ENCODE peak calls at places on chromosomes 11 and 22, in nine cellular contexts. R is SK-N-SH, A is spleen, K is cardiac muscle cell, Z is GM23338, J is DND-41, O is body of pancreas, V is keratinocyte, L is fibroblast of lung. C is an unnamed sample.

GRCh38 chr11:19089421-19089820 is 27.5 kb upstream of the ZDHHC13 start:
- DNase-seq in R (no peak), A (no peak), K (no peak), Z (no peak), J (no peak), O (no peak), V (no peak), L (no peak), C (no peak)

GRCh38 chr11:111063711-111064110 is 181.8 kb upstream of the POU2AF2 start:
- DNase-seq in R (no peak), A (no peak), K (no peak), Z (no peak), J (no peak), O (no peak), V (no peak), L (peak; percentile 55), C (no peak)

GRCh38 chr22:26364066-26365015 is 64.7 kb upstream of the ASPHD2 start:
- DNase-seq in R (peak; percentile 73), A (no peak), K (peak; percentile 86), Z (peak; percentile 96), J (peak; percentile 68), O (peak; percentile 77), V (no peak), L (peak; percentile 77), C (peak; percentile 65)

GRCh38 chr11:59183768-59184167 is 11.8 kb downstream of the DTX4 start:
- DNase-seq in R (no peak), A (no peak), K (no peak), Z (no peak), J (no peak), O (no peak), V (no peak), L (no peak), C (no peak)

GRCh38 chr22:38850941-38851849 is 7.4 kb upstream of the NPTXR start:
- DNase-seq in R (no peak), A (no peak), K (no peak), Z (no peak), J (no peak), O (no peak), V (no peak), L (peak; percentile 82), C (no peak)

GRCh38 chr22:35355744-35356420 is 25.0 kb upstream of the HMOX1 start:
- DNase-seq in R (no peak), A (no peak), K (no peak), Z (no peak), J (no peak), O (no peak), V (no peak), L (no peak), C (no peak)

GRCh38 chr11:13337986-13338436 is 60.4 kb downstream of the BMAL1 start:
- DNase-seq in R (no peak), A (no peak), K (no peak), Z (no peak), J (no peak), O (no peak), V (no peak), L (peak; percentile 83), C (no peak)

GRCh38 chr11:33000181-33000580 is 15.5 kb upstream of the DEPDC7 start:
- DNase-seq in R (no peak), A (no peak), K (no peak), Z (no peak), J (no peak), O (no peak), V (no peak), L (peak; percentile 90), C (no peak)

DNA sequence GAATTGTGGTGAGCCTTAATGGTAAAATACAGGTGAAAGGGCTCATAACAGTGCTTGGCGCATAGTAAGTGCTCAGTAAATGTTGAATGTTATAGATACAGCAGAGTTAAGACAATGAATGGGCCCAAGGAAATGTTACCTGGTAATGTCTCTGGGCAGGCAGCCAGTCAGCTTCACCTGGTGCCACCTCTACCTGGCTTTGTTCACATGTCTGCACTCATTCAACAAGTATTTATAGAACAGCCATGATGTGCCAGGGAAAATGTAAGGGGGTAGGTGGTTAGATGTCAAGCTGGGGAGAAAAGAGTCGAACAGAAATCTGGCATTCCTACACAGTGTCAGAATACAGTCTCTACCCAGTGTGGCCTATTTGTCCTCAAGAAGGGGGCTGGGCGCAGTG is 238.8 kb upstream of the SYN3 start:
- DNase-seq in R (no peak), A (no peak), K (no peak), Z (no peak), J (no peak), O (peak; percentile 11), V (no peak), L (no peak), C (no peak)
- H3K4me1 ChIP-seq in R (no peaks in the 10 kb centered on the region), A (peaks cover 31% of the 10 kb centered on the region), K (peaks cover 6% of the 10 kb centered on the region), Z (no peaks in the 10 kb centered on the region), J (no peaks in the 10 kb centered on the region), O (peaks cover 11% of the 10 kb centered on the region), V (no peaks in the 10 kb centered on the region), L (no peaks in the 10 kb centered on the region), C (no peaks in the 10 kb centered on the region)

GRCh38 chr11:57761301-57762234 is at the start of gene CTNND1:
- DNase-seq in R (peak; percentile 91), A (no peak), K (peak; percentile 95), Z (peak; percentile 98), J (peak; percentile 62), O (peak; percentile 94), V (peak; percentile 64), L (peak; percentile 97), C (peak; percentile 95)
- TF ChIP-seq CTCF in R (no peak), A (no peak), K (no peak), Z (no peak), J (no peak), O (no peak), V (no peak), L (no peak), C (no peak)

GRCh38 chr11:132122701-132123100 is 752.3 kb downstream of the NTM start:
- DNase-seq in R (no peak), A (no peak), K (no peak), Z (no peak), J (no peak), O (no peak), V (no peak), L (no peak), C (no peak)

GRCh38 chr11:132123449-132123848 is 753.0 kb downstream of the NTM start:
- DNase-seq in R (no peak), A (no peak), K (no peak), Z (peak; percentile 58), J (no peak), O (no peak), V (no peak), L (no peak), C (no peak)

GRCh38 chr11:132123854-132124835 is 753.7 kb downstream of the NTM start:
- DNase-seq in R (no peak), A (no peak), K (no peak), Z (peak; percentile 71), J (no peak), O (no peak), V (no peak), L (no peak), C (no peak)

GRCh38 chr11:132126973-132127900 is 756.8 kb downstream of the NTM start:
- DNase-seq in R (peak; percentile 66), A (no peak), K (peak; percentile 21), Z (peak; percentile 85), J (no peak), O (peak; percentile 61), V (no peak), L (peak; percentile 88), C (peak; percentile 83)

DNA sequence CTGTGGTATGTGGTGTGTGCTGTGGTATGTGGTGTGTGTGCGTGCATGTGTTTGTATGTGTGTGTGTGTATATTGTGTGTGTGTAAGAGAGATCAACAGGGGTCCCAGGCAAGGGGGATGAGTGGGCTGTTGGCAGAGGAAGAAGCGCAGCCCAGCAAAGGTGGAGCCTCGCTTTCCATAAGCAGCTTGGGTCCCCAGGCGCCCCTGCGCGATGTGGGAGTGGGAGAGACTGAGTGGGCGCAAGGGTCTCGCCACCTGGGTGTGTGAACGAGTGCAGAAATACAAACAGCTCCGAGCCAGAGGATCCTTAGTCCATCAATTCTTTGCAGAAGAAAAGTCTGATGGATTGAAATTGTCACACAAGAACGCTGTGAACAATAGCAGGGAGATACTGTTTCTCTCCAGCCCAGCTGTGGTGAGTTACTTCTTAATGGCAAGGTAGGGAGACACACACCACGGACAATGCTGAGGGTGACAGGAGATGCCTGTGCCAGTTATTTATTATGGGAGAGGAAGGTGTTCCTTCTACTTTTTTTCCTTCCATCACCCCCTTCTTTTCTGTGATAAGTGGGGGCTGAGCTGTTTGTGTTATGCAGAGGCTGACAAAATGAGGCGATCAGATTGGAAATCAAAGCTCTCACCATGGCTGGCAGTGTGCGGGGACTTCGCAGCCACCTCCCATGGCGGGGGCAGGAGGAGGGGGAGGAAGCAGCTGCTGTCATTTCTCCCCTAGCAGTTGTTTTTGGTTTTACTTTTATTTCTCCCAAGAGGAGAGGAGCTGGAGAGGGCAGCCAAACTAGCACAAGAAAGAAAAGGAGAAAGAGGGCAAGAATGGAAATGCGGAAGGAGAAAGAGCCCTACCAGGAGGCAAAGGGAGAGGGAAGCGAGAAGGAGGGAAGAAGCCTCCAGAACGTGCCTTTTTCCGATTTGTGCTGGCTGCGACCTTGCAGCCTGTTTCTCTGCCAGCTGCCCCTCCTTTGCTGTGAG is 755.7 kb downstream of the NTM start:
- DNase-seq in R (peak; percentile 48), A (no peak), K (peak; percentile 20), Z (peak; percentile 87), J (peak; percentile 29), O (no peak), V (no peak), L (peak; percentile 49), C (no peak)
- H3K4me3 ChIP-seq in R (no peak overlapping the region), A (peak overlapping the region; percentile 4), K (no peak overlapping the region), Z (peak overlapping the region; percentile 46), J (no peak overlapping the region), O (no peak overlapping the region), V (peak overlapping the region; percentile 29), L (peak overlapping the region; percentile 47), C (peak overlapping the region; percentile 35)

GRCh38 chr11:64855596-64856304 is 11.3 kb upstream of the CDC42BPG start:
- DNase-seq in R (no peak), A (no peak), K (no peak), Z (no peak), J (no peak), O (no peak), V (no peak), L (no peak), C (no peak)

GRCh38 chr11:64854534-64855502 is 10.4 kb upstream of the CDC42BPG start:
- DNase-seq in R (no peak), A (peak; percentile 84), K (no peak), Z (no peak), J (no peak), O (peak; percentile 67), V (peak; percentile 84), L (peak; percentile 93), C (peak; percentile 96)

GRCh38 chr11:64853709-64854108 is 9.3 kb upstream of the CDC42BPG start:
- DNase-seq in R (no peak), A (peak; percentile 91), K (no peak), Z (no peak), J (no peak), O (no peak), V (no peak), L (no peak), C (no peak)

GRCh38 chr11:64852804-64853520 is 8.5 kb upstream of the CDC42BPG start:
- DNase-seq in R (no peak), A (peak; percentile 86), K (no peak), Z (no peak), J (no peak), O (no peak), V (no peak), L (no peak), C (no peak)

DNA sequence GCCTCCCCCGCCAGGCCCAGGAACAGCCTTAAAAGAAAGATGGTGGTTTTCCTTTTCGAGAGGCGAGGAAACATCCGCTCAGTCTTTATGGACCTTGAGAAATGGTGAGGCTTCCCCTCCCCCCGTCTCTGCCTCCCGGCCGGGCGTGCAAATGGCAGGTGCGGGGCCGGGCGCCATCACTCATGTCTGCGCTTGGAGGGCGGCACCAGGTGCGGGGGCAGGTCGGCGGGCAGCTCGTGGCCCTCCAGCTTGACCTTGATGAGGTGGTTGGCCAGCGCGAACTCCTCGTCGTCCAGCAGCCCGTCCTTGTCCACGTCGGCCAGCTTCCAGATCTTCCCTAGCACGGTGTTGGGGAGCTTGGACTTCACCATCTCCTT is 9.7 kb upstream of the CDC42BPG start:
- DNase-seq in R (no peak), A (peak; percentile 84), K (no peak), Z (no peak), J (no peak), O (no peak), V (no peak), L (no peak), C (no peak)
- H3K4me1 ChIP-seq in R (peaks cover 11% of the 10 kb centered on the region), A (peaks cover 100% of the 10 kb centered on the region), K (no peaks in the 10 kb centered on the region), Z (peaks cover 4% of the 10 kb centered on the region), J (peaks cover 15% of the 10 kb centered on the region), O (peaks cover 36% of the 10 kb centered on the region), V (peaks cover 51% of the 10 kb centered on the region), L (peaks cover 47% of the 10 kb centered on the region), C (peaks cover 100% of the 10 kb centered on the region)

C was measured in right atrium auricular region.